ENCODE peak calls at places on chromosomes 3 and 15, in five cellular contexts. P is epithelial cell of prostate, R is coronary artery, Q is tibial artery, H is PC-9. G is an unnamed sample.

GRCh38 chr3:175105066-175105465 is 245.9 kb downstream of the NAALADL2 start:
- DNase-seq in R (no peak), P (no peak), Q (no peak), H (no peak), G (no peak)

GRCh38 chr3:98058244-98058960 is 23.3 kb upstream of the GABRR3 start:
- DNase-seq in R (no peak), Q (no peak), H (no peak), P (no peak), G (peak)

GRCh38 chr3:74559301-74559700 is 55.2 kb downstream of the CNTN3 start:
- DNase-seq in H (no peak), P (no peak), R (no peak), Q (no peak), G (no peak)

GRCh38 chr3:124107491-124107890 is 115.6 kb upstream of the ROPN1 start:
- DNase-seq in Q (no peak), R (no peak), H (no peak), P (no peak), G (no peak)

GRCh38 chr15:52031542-52031941 is 12.5 kb downstream of the MAPK6 start:
- DNase-seq in Q (no peak), P (peak), R (no peak), H (peak), G (peak)

GRCh38 chr15:52124270-52124878 is 11.8 kb upstream of the BCL2L10 start:
- DNase-seq in Q (no peak), H (peak), P (peak), R (no peak), G (no peak)

GRCh38 chr15:67411491-67411890 is 109.4 kb upstream of the C15orf61 start:
- DNase-seq in P (no peak), R (no peak), H (no peak), Q (no peak), G (no peak)

GRCh38 chr3:81425198-81425868 is 336.1 kb downstream of the GBE1 start:
- DNase-seq in H (no peak), R (no peak), Q (no peak), P (no peak), G (peak)

GRCh38 chr3:56260262-56260661 is 208.0 kb downstream of the ERC2 start:
- DNase-seq in Q (no peak), H (no peak), P (no peak), R (no peak), G (no peak)

GRCh38 chr3:183381179-183381578 is 47.2 kb downstream of the MCF2L2 start:
- DNase-seq in Q (no peak), R (no peak), P (peak), H (no peak), G (peak)

GRCh38 chr15:90660195-90660995 is 56.8 kb upstream of the BLM start:
- DNase-seq in Q (peak), H (peak), P (peak), R (peak), G (peak)

GRCh38 chr3:180306691-180307090 is 270.0 kb upstream of the PEX5L start:
- DNase-seq in R (no peak), Q (no peak), H (peak), P (no peak), G (no peak)

GRCh38 chr15:68682330-68682729 is 103.5 kb downstream of the CORO2B start:
- DNase-seq in Q (no peak), P (no peak), H (no peak), R (peak), G (no peak)

GRCh38 chr3:170741756-170742530 is 128.1 kb downstream of the RPL22L1 start:
- DNase-seq in Q (no peak), R (no peak), P (no peak), H (no peak), G (peak)

GRCh38 chr3:195906865-195907729 is 1.3 kb downstream of the TNK2 start:
- DNase-seq in H (peak), P (no peak), Q (no peak), R (no peak), G (peak)

GRCh38 chr3:18445421-18446066 is 20.4 kb upstream of the SATB1 start:
- DNase-seq in R (no peak), Q (no peak), H (no peak), P (no peak), G (no peak)

GRCh38 chr15:48865387-48866079 is 12.4 kb upstream of the EID1 start:
- DNase-seq in R (no peak), H (no peak), Q (no peak), P (no peak), G (no peak)

GRCh38 chr3:52350436-52350835 is 34.3 kb downstream of the DNAH1 start:
- DNase-seq in R (no peak), Q (no peak), P (no peak), H (no peak), G (no peak)

GRCh38 chr15:90064931-90065681 is 37.2 kb downstream of the IDH2 start:
- DNase-seq in H (no peak), Q (peak), R (no peak), P (no peak), G (no peak)

GRCh38 chr3:54299169-54299935 is 177.0 kb downstream of the CACNA2D3 start:
- DNase-seq in Q (no peak), R (no peak), H (no peak), P (no peak), G (no peak)

GRCh38 chr3:151203053-151203420 is at the start of gene GPR171:
- DNase-seq in Q (no peak), P (no peak), H (no peak), R (no peak), G (no peak)

GRCh38 chr3:190288836-190289235 is 33.4 kb downstream of the CLDN1 start:
- DNase-seq in P (no peak), R (no peak), Q (no peak), H (no peak), G (no peak)

GRCh38 chr15:56869573-56869972 is 48.9 kb upstream of the TCF12 start:
- DNase-seq in Q (peak), R (no peak), P (no peak), H (peak), G (no peak)

GRCh38 chr15:62115847-62116246 is 49.1 kb downstream of the C2CD4A start:
- DNase-seq in P (no peak), H (no peak), Q (no peak), R (no peak), G (no peak)

GRCh38 chr15:33581032-33581431 is 270.3 kb downstream of the RYR3 start:
- DNase-seq in R (no peak), H (peak), Q (no peak), P (peak), G (no peak)

GRCh38 chr15:60315878-60316277 is 81.9 kb downstream of the ANXA2 start:
- DNase-seq in H (no peak), R (no peak), P (no peak), Q (no peak), G (no peak)

GRCh38 chr15:74174966-74175270 is 1.4 kb downstream of the ISLR start:
- DNase-seq in Q (no peak), P (no peak), H (no peak), R (no peak), G (no peak)

GRCh38 chr3:46479021-46479420 is 14.3 kb upstream of the LTF start:
- DNase-seq in P (no peak), R (peak), Q (no peak), H (no peak), G (no peak)

GRCh38 chr3:44883999-44884431 is 9.6 kb downstream of the TGM4 start:
- DNase-seq in P (peak), H (peak), Q (no peak), R (peak), G (peak)

GRCh38 chr3:6779140-6779539 is 81.8 kb upstream of the GRM7 start:
- DNase-seq in Q (no peak), P (no peak), R (no peak), H (no peak), G (no peak)

GRCh38 chr15:41511331-41512077 is 2.1 kb downstream of the LTK start:
- DNase-seq in P (no peak), H (no peak), R (no peak), Q (no peak), G (no peak)

GRCh38 chr3:43674345-43675085 is 16.2 kb upstream of the ABHD5 start:
- DNase-seq in H (no peak), R (no peak), P (no peak), Q (no peak), G (no peak)

GRCh38 chr3:31733234-31733667 is 200.5 kb downstream of the STT3B start:
- DNase-seq in H (no peak), Q (no peak), P (no peak), R (no peak), G (no peak)

GRCh38 chr3:54836876-54837275 is 91.0 kb downstream of the LRTM1 start:
- DNase-seq in R (no peak), P (no peak), H (no peak), Q (no peak), G (no peak)

GRCh38 chr3:100606894-100607512 is 2.4 kb upstream of the ADGRG7 start:
- DNase-seq in Q (no peak), R (no peak), P (no peak), H (no peak), G (no peak)